ENCODE peak calls at places on chromosomes 3 and 15, in five cellular contexts. U, X, P, Y and B are unnamed samples.

GRCh38 chr3:42681361-42682038 is 3.8 kb upstream of the KLHL40 start:
- DNase-seq in U (no peak), X (no peak), P (no peak), Y (no peak), B (no peak)

GRCh38 chr3:18778602-18779001 is 353.5 kb upstream of the SATB1 start:
- DNase-seq in U (no peak), X (no peak), P (no peak), Y (no peak), B (no peak)

GRCh38 chr3:157156844-157157635 is 2.9 kb downstream of the CCNL1 start:
- DNase-seq in U (no peak), X (no peak), P (peak), Y (no peak), B (no peak)

GRCh38 chr15:93460717-93461116 is 371.7 kb upstream of the RGMA start:
- DNase-seq in U (no peak), X (no peak), P (no peak), Y (no peak), B (no peak)

GRCh38 chr15:90953947-90954711 is 555 bp upstream of the RCCD1 start:
- DNase-seq in U (no peak), X (no peak), P (no peak), Y (no peak), B (no peak)

GRCh38 chr3:59052803-59053411 is 3.1 kb upstream of the CFAP20DC start:
- DNase-seq in U (no peak), X (peak), P (peak), Y (no peak), B (no peak)

GRCh38 chr3:47732143-47732542 is 49.5 kb downstream of the SMARCC1 start:
- DNase-seq in U (no peak), X (no peak), P (no peak), Y (no peak), B (no peak)

GRCh38 chr3:183826448-183826847 is 1.1 kb upstream of the MAP6D1 start:
- DNase-seq in U (peak), X (no peak), P (no peak), Y (no peak), B (no peak)

GRCh38 chr3:119160361-119160760 is 13.0 kb upstream of the UPK1B start:
- DNase-seq in U (no peak), X (no peak), P (no peak), Y (no peak), B (no peak)

GRCh38 chr3:87855626-87856025 is 203.2 kb downstream of the CGGBP1 start:
- DNase-seq in U (no peak), X (no peak), P (no peak), Y (no peak), B (no peak)

GRCh38 chr15:75695206-75695605 is 17.4 kb downstream of the CSPG4 start:
- DNase-seq in U (peak), X (no peak), P (no peak), Y (no peak), B (no peak)

GRCh38 chr3:195237981-195238625 is 32.9 kb downstream of the XXYLT1 start:
- DNase-seq in U (peak), X (no peak), P (no peak), Y (no peak), B (no peak)

GRCh38 chr15:39947401-39948197 is 13.7 kb downstream of the EIF2AK4 start:
- DNase-seq in U (no peak), X (peak), P (no peak), Y (no peak), B (no peak)

GRCh38 chr3:127853681-127854080 is 31.4 kb upstream of the MGLL start:
- DNase-seq in U (no peak), X (no peak), P (peak), Y (no peak), B (no peak)

GRCh38 chr3:181712505-181713299 is 977 bp downstream of the SOX2 start:
- DNase-seq in U (peak), X (peak), P (no peak), Y (no peak), B (peak)

GRCh38 chr3:41640076-41640475 is 321.8 kb downstream of the ULK4 start:
- DNase-seq in U (no peak), X (no peak), P (no peak), Y (no peak), B (no peak)

GRCh38 chr15:91710072-91710471 is 143.4 kb upstream of the SLCO3A1 start:
- DNase-seq in U (no peak), X (no peak), P (no peak), Y (no peak), B (no peak)

GRCh38 chr3:52730681-52731080 is 24.8 kb downstream of the SPCS1 start:
- DNase-seq in U (no peak), X (no peak), P (no peak), Y (no peak), B (no peak)

GRCh38 chr15:77225088-77225487 is 154.2 kb upstream of the TSPAN3 start:
- DNase-seq in U (no peak), X (no peak), P (no peak), Y (no peak), B (no peak)

GRCh38 chr3:161345023-161345422 is 26.3 kb downstream of the SPTSSB start:
- DNase-seq in U (no peak), X (no peak), P (no peak), Y (no peak), B (no peak)

GRCh38 chr3:52253314-52254260 is 8.0 kb downstream of the PPM1M start:
- DNase-seq in U (peak), X (peak), P (no peak), Y (peak), B (no peak)

GRCh38 chr3:152175576-152175883 is 93.2 kb upstream of the MBNL1 start:
- DNase-seq in U (no peak), X (no peak), P (no peak), Y (no peak), B (no peak)

GRCh38 chr3:17129550-17129949 is 244.8 kb downstream of the PLCL2 start:
- DNase-seq in U (no peak), X (no peak), P (no peak), Y (no peak), B (no peak)

GRCh38 chr3:169008772-169009358 is 654.6 kb downstream of the MECOM start:
- DNase-seq in U (no peak), X (no peak), P (no peak), Y (no peak), B (no peak)

GRCh38 chr15:33780011-33780768 is 188.1 kb upstream of the CHRM5 start:
- DNase-seq in U (no peak), X (no peak), P (no peak), Y (no peak), B (no peak)

GRCh38 chr3:140365872-140366697 is 311.8 kb upstream of the TRIM42 start:
- DNase-seq in U (no peak), X (no peak), P (no peak), Y (no peak), B (no peak)

GRCh38 chr15:48987142-48987541 is 23.4 kb upstream of the SHC4 start:
- DNase-seq in U (no peak), X (no peak), P (no peak), Y (no peak), B (no peak)

GRCh38 chr3:177345049-177345972 is 148.0 kb upstream of the TBL1XR1 start:
- DNase-seq in U (peak), X (peak), P (peak), Y (peak), B (peak)

GRCh38 chr15:29631076-29632070 is 190.9 kb downstream of the TJP1 start:
- DNase-seq in U (no peak), X (no peak), P (no peak), Y (no peak), B (no peak)

GRCh38 chr3:161852744-161853143 is 356.1 kb downstream of the OTOL1 start:
- DNase-seq in U (no peak), X (no peak), P (no peak), Y (no peak), B (no peak)

GRCh38 chr15:80967451-80967850 is 22.2 kb downstream of the MESD start:
- DNase-seq in U (no peak), X (no peak), P (peak), Y (no peak), B (peak)